ENCODE peak calls at places on chromosome 7, in four cellular contexts. P is K562, X is HL-60, R is GM12878. Z is an unnamed sample.

GRCh38 chr7:145909956-145910611 is 206.5 kb upstream of the CNTNAP2 start:
- DNase-seq in X (no peak), P (no peak), R (no peak), Z (no peak)

GRCh38 chr7:45543470-45543869 is 30.7 kb upstream of the ADCY1 start:
- DNase-seq in P (no peak), X (no peak), R (no peak), Z (no peak)

GRCh38 chr7:28123752-28124151 is 56.8 kb downstream of the JAZF1 start:
- DNase-seq in X (no peak), P (no peak), R (no peak), Z (no peak)

GRCh38 chr7:81173766-81174281 is 255.0 kb upstream of the SEMA3C start:
- DNase-seq in R (no peak), X (no peak), P (no peak), Z (no peak)

GRCh38 chr7:119572132-119572531 is 700.8 kb upstream of the KCND2 start:
- DNase-seq in X (no peak), R (no peak), P (no peak), Z (no peak)

GRCh38 chr7:11341285-11341944 is 367.7 kb downstream of the PHF14 start:
- DNase-seq in P (peak), X (no peak), R (no peak), Z (no peak)

GRCh38 chr7:50962281-50962883 is 179.7 kb upstream of the GRB10 start:
- DNase-seq in P (no peak), X (no peak), R (no peak), Z (no peak)

GRCh38 chr7:150378115-150378852 is 846 bp upstream of the ZNF775 start:
- DNase-seq in X (peak), P (peak), R (no peak), Z (no peak)

GRCh38 chr7:148503900-148504487 is 86.6 kb upstream of the C7orf33 start:
- DNase-seq in R (no peak), P (peak), X (no peak), Z (no peak)

GRCh38 chr7:32680259-32681173 is 185.2 kb downstream of the AVL9 start:
- DNase-seq in R (no peak), X (no peak), P (peak), Z (no peak)

DNA sequence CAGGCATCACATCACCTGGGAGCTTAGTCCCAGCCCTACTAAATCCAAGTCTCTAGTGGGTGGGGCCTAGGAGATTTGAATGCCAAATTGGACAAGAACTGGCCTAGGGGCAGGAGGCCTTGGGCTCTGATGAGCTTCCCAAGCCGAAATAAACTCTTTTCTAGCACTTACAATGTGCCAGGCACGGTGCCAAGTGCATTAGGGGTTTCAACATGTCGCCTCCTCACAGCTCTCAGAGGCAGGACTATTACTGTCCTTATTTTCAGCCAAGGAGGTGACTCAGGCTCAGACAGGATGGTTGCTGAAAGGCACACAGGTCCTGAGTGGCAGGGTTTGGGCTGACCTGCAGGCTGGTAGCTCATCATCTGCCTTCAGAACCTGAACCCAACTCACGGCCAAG is 9.2 kb upstream of the CPA1 start:
- DNase-seq in R (no peak), X (no peak), P (no peak), Z (no peak)
- TF ChIP-seq SPI1 in R (no peak), X (no peak), P (no peak), Z (no peak)

GRCh38 chr7:29871787-29872398 is 65.6 kb downstream of the WIPF3 start:
- DNase-seq in X (no peak), P (no peak), R (no peak), Z (no peak)

GRCh38 chr7:29864668-29865067 is 58.4 kb downstream of the WIPF3 start:
- DNase-seq in R (no peak), X (no peak), P (no peak), Z (no peak)

GRCh38 chr7:29865526-29865925 is 59.2 kb downstream of the WIPF3 start:
- DNase-seq in R (no peak), X (no peak), P (no peak), Z (no peak)

DNA sequence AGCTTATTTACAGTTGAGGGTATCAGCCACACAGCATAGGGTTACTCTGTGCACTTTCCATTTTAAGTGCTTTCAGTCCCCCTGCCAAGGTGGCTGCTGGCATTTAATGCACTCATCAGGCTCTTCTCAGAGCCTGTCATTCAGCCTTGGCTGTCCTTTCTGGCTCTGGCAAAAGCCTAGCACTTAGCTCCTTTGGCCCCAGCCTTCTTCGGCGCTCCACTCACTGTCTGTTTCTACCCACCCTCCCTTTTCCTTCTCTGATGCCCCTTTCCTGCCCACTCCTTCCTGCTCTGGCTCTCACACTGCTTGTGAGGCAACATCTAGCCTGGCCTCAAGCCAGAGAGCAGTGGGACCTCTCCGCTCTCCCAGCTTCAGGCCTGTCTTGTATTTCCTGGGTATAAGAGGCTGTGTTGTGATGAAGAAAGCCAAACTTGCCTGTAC is 60.2 kb downstream of the WIPF3 start:
- DNase-seq in R (no peak), X (no peak), P (no peak), Z (no peak)
- TF ChIP-seq SPI1 in R (no peak), X (no peak), P (no peak), Z (no peak)

DNA sequence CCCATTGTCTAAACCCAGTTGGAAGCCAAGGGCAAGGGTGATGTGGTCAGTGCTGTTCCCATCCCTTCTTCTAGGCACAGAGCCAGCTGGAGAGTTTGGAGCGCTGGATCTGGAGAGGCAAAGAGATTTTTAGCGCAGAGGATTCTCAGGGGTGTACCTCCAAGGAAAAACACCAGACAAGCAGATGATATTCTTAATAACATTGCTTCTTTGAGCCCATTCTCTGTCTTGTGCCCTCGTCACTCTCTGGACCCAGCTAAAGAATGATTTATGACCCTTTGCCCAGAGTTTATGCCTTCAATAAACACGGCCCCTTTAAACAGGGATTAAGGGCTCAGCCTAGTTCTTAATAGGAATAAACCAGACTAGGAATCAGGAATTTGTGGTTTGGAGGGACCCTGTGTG is 4.7 kb upstream of the HIP1 start:
- DNase-seq in R (no peak), P (no peak), X (no peak), Z (no peak)
- TF ChIP-seq SPI1 in R (no peak), P (no peak), X (no peak), Z (no peak)

GRCh38 chr7:29485376-29486190 is 78.1 kb upstream of the PRR15 start:
- DNase-seq in P (no peak), R (no peak), X (no peak), Z (no peak)
- TF ChIP-seq SPI1 in P (no peak), R (no peak), X (no peak), Z (no peak)

GRCh38 chr7:40848541-40849221 is 713.9 kb downstream of the SUGCT start:
- DNase-seq in R (no peak), X (no peak), P (no peak), Z (no peak)
- TF ChIP-seq SPI1 in R (no peak), X (no peak), P (no peak), Z (no peak)

GRCh38 chr7:112283382-112283910 is 77.0 kb downstream of the ZNF277 start:
- DNase-seq in P (no peak), X (no peak), R (no peak), Z (no peak)
- TF ChIP-seq SPI1 in P (no peak), X (no peak), R (no peak), Z (no peak)

DNA sequence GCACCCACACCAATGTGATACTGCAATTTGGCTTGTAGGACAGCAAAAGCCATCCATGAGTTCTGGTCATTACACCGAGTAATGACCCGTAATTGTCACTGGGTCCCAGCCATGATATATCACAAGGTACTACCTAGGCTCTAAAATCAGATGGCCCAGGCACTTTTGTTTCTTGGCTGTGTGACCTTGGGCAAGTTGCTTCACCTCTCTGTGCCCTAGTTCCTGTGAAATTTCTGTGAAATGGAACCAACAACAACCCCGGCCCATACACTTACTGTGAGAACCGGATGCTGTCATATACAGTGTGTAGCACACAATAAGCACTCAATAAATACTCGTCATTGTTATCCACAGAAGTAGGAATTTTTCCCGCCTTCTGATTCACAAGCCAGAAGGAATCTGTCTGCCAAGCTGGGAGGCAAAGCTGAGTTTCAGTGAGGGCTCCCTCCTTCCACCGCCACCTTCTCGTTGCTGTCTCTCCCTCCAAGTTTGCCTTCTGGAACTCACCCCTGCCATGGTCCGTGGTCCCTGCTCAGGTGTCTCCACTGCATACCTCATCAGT is 6.4 kb upstream of the CYTH3 start:
- DNase-seq in P (no peak), R (no peak), X (no peak), Z (no peak)
- TF ChIP-seq SPI1 in P (no peak), R (no peak), X (no peak), Z (no peak)

DNA sequence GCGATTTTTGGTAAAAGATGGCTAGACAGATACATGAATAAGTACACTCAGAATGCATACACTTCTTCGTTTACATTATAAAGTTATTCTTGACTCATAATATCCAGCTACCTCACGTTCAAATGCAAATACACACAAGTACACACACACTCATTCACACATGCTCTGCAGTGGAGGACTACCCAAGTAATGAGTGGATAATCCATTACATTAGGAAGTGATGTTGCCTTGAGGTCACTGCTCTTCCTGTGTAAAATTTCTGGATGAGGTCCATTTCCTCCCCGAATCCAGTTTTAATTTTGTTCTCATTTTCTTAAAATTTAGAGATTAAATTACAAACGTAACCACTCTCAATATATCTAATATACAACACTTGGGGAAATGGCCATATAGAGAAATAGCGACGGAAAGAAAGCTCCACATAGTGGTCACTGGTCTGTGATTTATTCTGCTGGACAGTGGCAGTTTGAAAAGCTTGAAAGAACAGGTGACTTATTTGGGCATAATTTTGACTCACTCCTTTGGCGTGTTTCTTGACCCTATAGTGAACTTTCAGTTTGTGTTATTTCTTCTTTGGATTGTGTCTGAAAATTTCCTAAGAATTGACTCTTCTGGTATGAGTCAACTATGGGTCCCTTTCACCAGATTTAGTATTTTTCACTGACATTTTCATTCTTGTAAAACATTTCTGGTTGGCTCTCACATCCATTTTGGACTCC is 25.6 kb upstream of the IMMP2L start:
- DNase-seq in R (no peak), X (no peak), P (no peak), Z (no peak)
- TF ChIP-seq SPI1 in R (no peak), X (no peak), P (no peak), Z (no peak)